ENCODE peak calls at places on chromosomes 6 and 20, in six cellular contexts. X is activated T-helper 9 cell treated with anti-CD3 and anti-CD28 coated beads, Interleukin-2, amount 50 U/mL, for 16 hours; B is pulmonary artery endothelial cell; K is H1; I is T-cell; S is stimulated activated CD4-positive, alpha-beta T cell treated with anti-CD3 and anti-CD28 coated beads, Interleukin-15, amount 100 ng/mL, for 1 hour. C is an unnamed sample.
A peak's percentile ranks its signal among the peaks of the same experiment; 100 is the strongest.

GRCh38 chr20:37907677-37908397 is 4.9 kb downstream of the VSTM2L start:
- DNase-seq in X (no peak), B (no peak), K (no peak), I (no peak), S (no peak), C (no peak)

GRCh38 chr6:116028233-116028632 is 32.5 kb downstream of the FRK start:
- DNase-seq in X (no peak), B (no peak), K (no peak), I (no peak), S (no peak), C (no peak)

GRCh38 chr6:49550413-49551125 is at the start of gene C6orf141:
- DNase-seq in X (no peak), B (no peak), K (peak; percentile 74), I (no peak), S (no peak), C (peak; percentile 65)

GRCh38 chr20:48783533-48784272 is 44.1 kb downstream of the PREX1 start:
- DNase-seq in X (no peak), B (no peak), K (no peak), I (peak; percentile 52), S (no peak), C (no peak)

GRCh38 chr20:49724637-49725606 is 11.2 kb upstream of the B4GALT5 start:
- DNase-seq in X (no peak), B (peak; percentile 76), K (no peak), I (no peak), S (no peak), C (no peak)

GRCh38 chr20:47362361-47363219 is 6.1 kb upstream of the ZMYND8 start:
- DNase-seq in X (no peak), B (no peak), K (no peak), I (no peak), S (no peak), C (no peak)

GRCh38 chr6:35874721-35875120 is 46.2 kb downstream of the SRPK1 start:
- DNase-seq in X (no peak), B (no peak), K (no peak), I (no peak), S (no peak), C (no peak)

GRCh38 chr6:112806163-112806900 is 459.2 kb downstream of the RFPL4B start:
- DNase-seq in X (no peak), B (no peak), K (no peak), I (no peak), S (no peak), C (no peak)

GRCh38 chr6:35663447-35664235 is 25.1 kb downstream of the FKBP5 start:
- DNase-seq in X (no peak), B (peak; percentile 26), K (no peak), I (no peak), S (no peak), C (peak; percentile 43)

GRCh38 chr6:54992789-54993188 is 146.2 kb downstream of the FAM83B start:
- DNase-seq in X (no peak), B (no peak), K (no peak), I (no peak), S (no peak), C (no peak)

GRCh38 chr6:131029661-131030297 is 33.3 kb downstream of the EPB41L2 start:
- DNase-seq in X (no peak), B (no peak), K (no peak), I (no peak), S (no peak), C (no peak)

GRCh38 chr20:50248104-50248631 is 57.5 kb downstream of the CEBPB start:
- DNase-seq in X (no peak), B (no peak), K (no peak), I (no peak), S (no peak), C (no peak)

GRCh38 chr6:166906376-166907044 is 49.8 kb downstream of the RNASET2 start:
- DNase-seq in X (no peak), B (no peak), K (no peak), I (no peak), S (no peak), C (peak; percentile 24)

GRCh38 chr20:17735206-17735804 is 35.5 kb downstream of the BANF2 start:
- DNase-seq in X (no peak), B (no peak), K (no peak), I (no peak), S (no peak), C (no peak)

GRCh38 chr20:46566125-46566524 is 15.7 kb upstream of the OCSTAMP start:
- DNase-seq in X (no peak), B (no peak), K (no peak), I (no peak), S (no peak), C (no peak)

GRCh38 chr6:167247814-167248595 is 43.1 kb upstream of the UNC93A start:
- DNase-seq in X (no peak), B (no peak), K (no peak), I (no peak), S (no peak), C (no peak)

GRCh38 chr20:64106981-64107735 is at the start of gene NPBWR2:
- DNase-seq in X (no peak), B (no peak), K (no peak), I (peak; percentile 28), S (no peak), C (peak; percentile 78)

GRCh38 chr20:5557123-5557522 is 193.1 kb upstream of the SHLD1 start:
- DNase-seq in X (peak; percentile 12), B (peak; percentile 8), K (peak; percentile 10), I (peak; percentile 43), S (no peak), C (peak; percentile 58)

GRCh38 chr6:40438556-40438955 is 148.6 kb downstream of the LRFN2 start:
- DNase-seq in X (no peak), B (no peak), K (no peak), I (no peak), S (no peak), C (no peak)

GRCh38 chr6:22512716-22513452 is 56.5 kb upstream of the HDGFL1 start:
- DNase-seq in X (no peak), B (no peak), K (no peak), I (no peak), S (no peak), C (no peak)

GRCh38 chr6:84645563-84646266 is 118.7 kb downstream of the TBX18 start:
- DNase-seq in X (no peak), B (no peak), K (no peak), I (no peak), S (no peak), C (no peak)

GRCh38 chr20:19835533-19836222 is 77.6 kb downstream of the RIN2 start:
- DNase-seq in X (no peak), B (no peak), K (no peak), I (no peak), S (no peak), C (no peak)

GRCh38 chr6:144344651-144345050 is 59.5 kb downstream of the UTRN start:
- DNase-seq in X (no peak), B (no peak), K (no peak), I (peak; percentile 33), S (no peak), C (no peak)

GRCh38 chr6:39834278-39834677 is 42.1 kb downstream of the DAAM2 start:
- DNase-seq in X (no peak), B (no peak), K (no peak), I (no peak), S (no peak), C (no peak)